ENCODE peak calls at places on chromosome 17, in nine cellular contexts. J is lung microvascular endothelial cell; V is sigmoid colon; M is NCI-H345; F is fibroblast of lung; O is activated naive CD8-positive, alpha-beta T cell treated with anti-CD3 and anti-CD28 coated beads, Interleukin-2, amount 50 U/mL, for 24 hours; L is heart left ventricle; Q is left lung; C is AG04450. Z is an unnamed sample.

GRCh38 chr17:27974531-27975145 is 67.8 kb upstream of the NLK start:
- DNase-seq in F (no peak), C (no peak), Q (no peak), L (no peak), V (no peak), M (no peak), J (no peak), O (no peak), Z (no peak)

GRCh38 chr17:82895087-82895486 is 55.3 kb upstream of the ZNF750 start:
- DNase-seq in C (no peak), M (no peak), V (no peak), O (no peak), J (no peak), F (no peak), L (peak), Q (peak), Z (no peak)

GRCh38 chr17:27538156-27538955 is 82.1 kb downstream of the KSR1 start:
- DNase-seq in M (no peak), O (no peak), L (no peak), J (no peak), F (peak), Q (no peak), C (no peak), V (no peak), Z (no peak)

GRCh38 chr17:75854111-75854748 is 905 bp downstream of the WBP2 start:
- DNase-seq in J (peak), L (no peak), Q (peak), F (peak), C (no peak), M (no peak), O (no peak), V (peak), Z (peak)

GRCh38 chr17:48513097-48513496 is 17.7 kb downstream of the HOXB1 start:
- DNase-seq in L (no peak), C (no peak), M (no peak), Q (no peak), F (no peak), V (no peak), O (no peak), J (peak), Z (no peak)

GRCh38 chr17:35898283-35899070 is 18.3 kb upstream of the CCL5 start:
- DNase-seq in F (no peak), J (no peak), V (no peak), M (peak), Q (no peak), C (no peak), L (no peak), O (peak), Z (no peak)

GRCh38 chr17:10192963-10193362 is 5.4 kb downstream of the GAS7 start:
- DNase-seq in O (no peak), L (no peak), M (no peak), V (no peak), F (peak), C (peak), Q (no peak), J (no peak), Z (no peak)

GRCh38 chr17:29836643-29837042 is 93.4 kb downstream of the SSH2 start:
- DNase-seq in Q (no peak), V (no peak), F (peak), M (no peak), J (no peak), C (no peak), O (no peak), L (no peak), Z (peak)

GRCh38 chr17:2977157-2977556 is 86.2 kb downstream of the OR1D5 start:
- DNase-seq in V (no peak), F (no peak), Q (no peak), L (peak), M (no peak), J (no peak), O (no peak), C (no peak), Z (no peak)

GRCh38 chr17:17304521-17304985 is 1.4 kb downstream of the NT5M start:
- DNase-seq in V (no peak), Q (no peak), J (no peak), O (peak), F (no peak), M (no peak), L (no peak), C (no peak), Z (no peak)

GRCh38 chr17:45092932-45093430 is 31.9 kb downstream of the NMT1 start:
- DNase-seq in C (peak), F (peak), V (peak), L (peak), J (peak), O (no peak), M (no peak), Q (no peak), Z (peak)

GRCh38 chr17:56482229-56482628 is 111.3 kb upstream of the NOG start:
- DNase-seq in C (no peak), F (no peak), O (no peak), L (no peak), Q (no peak), J (no peak), M (no peak), V (no peak), Z (no peak)

GRCh38 chr17:80539022-80539421 is 5.6 kb upstream of the RPTOR start:
- DNase-seq in M (peak), L (no peak), F (no peak), J (no peak), C (no peak), Q (no peak), V (no peak), O (no peak), Z (no peak)

GRCh38 chr17:58631523-58632323 is 60.1 kb downstream of the TEX14 start:
- DNase-seq in J (peak), Q (peak), V (peak), O (peak), C (peak), M (peak), L (peak), F (peak), Z (peak)

GRCh38 chr17:8109669-8110455 is 8.5 kb downstream of the ALOXE3 start:
- DNase-seq in F (peak), C (no peak), J (peak), L (peak), V (no peak), O (peak), Q (peak), M (peak), Z (peak)

GRCh38 chr17:11391134-11391533 is 150.1 kb downstream of the SHISA6 start:
- DNase-seq in Q (no peak), J (no peak), O (no peak), M (no peak), L (no peak), F (no peak), C (no peak), V (no peak), Z (no peak)

GRCh38 chr17:83075270-83075880 is 4.0 kb upstream of the METRNL start:
- DNase-seq in V (no peak), F (no peak), L (no peak), C (no peak), Q (no peak), O (no peak), J (no peak), M (no peak), Z (no peak)

GRCh38 chr17:81334987-81335386 is 39.9 kb upstream of the SLC38A10 start:
- DNase-seq in L (no peak), V (no peak), J (no peak), M (no peak), O (no peak), C (no peak), Q (peak), F (no peak), Z (no peak)

GRCh38 chr17:75830168-75831031 is 13.8 kb downstream of the UNC13D start:
- DNase-seq in O (peak), M (no peak), F (no peak), C (no peak), J (no peak), V (peak), L (no peak), Q (peak), Z (no peak)

GRCh38 chr17:41982026-41982989 is 15.7 kb downstream of the CNP start:
- DNase-seq in L (no peak), F (peak), M (no peak), V (no peak), Q (peak), O (no peak), J (peak), C (no peak), Z (no peak)

GRCh38 chr17:47066841-47067682 is 88.0 kb upstream of the RPRML start:
- DNase-seq in V (peak), Q (peak), F (peak), L (peak), O (peak), J (peak), M (peak), C (peak), Z (peak)

GRCh38 chr17:75370288-75370687 is 35.2 kb downstream of the GRB2 start:
- DNase-seq in O (no peak), Q (no peak), L (no peak), C (no peak), F (no peak), M (no peak), V (peak), J (no peak), Z (no peak)

GRCh38 chr17:50637829-50638571 is 3.3 kb downstream of the ABCC3 start:
- DNase-seq in C (no peak), O (no peak), Q (peak), L (no peak), V (no peak), M (no peak), F (no peak), J (no peak), Z (no peak)

GRCh38 chr17:72502111-72502939 is 381.5 kb downstream of the SOX9 start:
- DNase-seq in M (no peak), C (peak), V (no peak), F (peak), J (no peak), O (no peak), L (no peak), Q (no peak), Z (no peak)

GRCh38 chr17:53118948-53119347 is 703.8 kb upstream of the KIF2B start:
- DNase-seq in M (no peak), V (no peak), L (no peak), J (no peak), Q (no peak), F (no peak), C (no peak), O (no peak), Z (no peak)

GRCh38 chr17:77214743-77215142 is 74.0 kb downstream of the SEC14L1 start:
- DNase-seq in F (peak), L (no peak), C (no peak), O (no peak), M (peak), Q (no peak), J (peak), V (peak), Z (peak)

GRCh38 chr17:48544356-48545021 is 420 bp downstream of the HOXB2 start:
- DNase-seq in Q (peak), M (peak), C (peak), L (peak), J (peak), F (peak), O (peak), V (peak), Z (peak)

Z was measured in SJSA1.